ENCODE peak calls at places on chromosomes 7 and 10, in four cellular contexts. O is PC-3, Q is OCI-LY7, H is IMR-90. N is an unnamed sample.

GRCh38 chr7:101163281-101164070 is 1.9 kb downstream of the VGF start:
- DNase-seq in O (peak), Q (no peak), H (no peak), N (peak)

GRCh38 chr7:102450242-102450641 is 14.4 kb downstream of the ALKBH4 start:
- DNase-seq in O (peak), Q (peak), H (no peak), N (no peak)

GRCh38 chr10:11097686-11098085 is 80.0 kb downstream of the CELF2 start:
- DNase-seq in O (no peak), Q (no peak), H (no peak), N (no peak)

GRCh38 chr10:117246997-117247667 is 6.2 kb downstream of the SLC18A2 start:
- DNase-seq in O (no peak), Q (no peak), H (no peak), N (no peak)

GRCh38 chr7:36082216-36082615 is 70.8 kb upstream of the EEPD1 start:
- DNase-seq in O (no peak), Q (no peak), H (no peak), N (no peak)

GRCh38 chr10:70053212-70053895 is 708 bp downstream of the MACROH2A2 start:
- DNase-seq in O (peak), Q (no peak), H (no peak), N (peak)

GRCh38 chr7:140015471-140015970 is 47.2 kb downstream of the PARP12 start:
- DNase-seq in O (no peak), Q (no peak), H (no peak), N (no peak)

GRCh38 chr10:18980084-18980629 is 68.4 kb upstream of the MALRD1 start:
- DNase-seq in O (no peak), Q (no peak), H (no peak), N (no peak)

GRCh38 chr10:52979295-52980025 is 206.9 kb upstream of the MBL2 start:
- DNase-seq in O (no peak), Q (no peak), H (no peak), N (peak)

GRCh38 chr10:110610308-110610774 is 33.8 kb upstream of the RBM20 start:
- DNase-seq in O (peak), Q (peak), H (peak), N (peak)

GRCh38 chr7:5309146-5309545 is 26.4 kb downstream of the SLC29A4 start:
- DNase-seq in O (no peak), Q (no peak), H (no peak), N (no peak)

GRCh38 chr7:30182186-30182585 is 47.4 kb downstream of the MTURN start:
- DNase-seq in O (no peak), Q (no peak), H (no peak), N (no peak)

GRCh38 chr10:25304606-25305005 is 129.8 kb downstream of the GPR158 start:
- DNase-seq in O (peak), Q (no peak), H (no peak), N (no peak)

GRCh38 chr10:131946880-131947279 is 34.8 kb downstream of the BNIP3 start:
- DNase-seq in O (peak), Q (no peak), H (no peak), N (no peak)

GRCh38 chr10:114548662-114549061 is 109.4 kb downstream of the ABLIM1 start:
- DNase-seq in O (peak), Q (peak), H (peak), N (peak)

GRCh38 chr7:45178241-45179225 is 20.9 kb downstream of the RAMP3 start:
- DNase-seq in O (no peak), Q (peak), H (no peak), N (no peak)

GRCh38 chr10:75400769-75401568 is 595 bp downstream of the ZNF503 start:
- DNase-seq in O (peak), Q (no peak), H (peak), N (peak)

GRCh38 chr7:24137338-24137737 is 146.7 kb upstream of the NPY start:
- DNase-seq in O (no peak), Q (no peak), H (no peak), N (no peak)

GRCh38 chr10:52316005-52316404 is 1.9 kb downstream of the DKK1 start:
- DNase-seq in O (peak), Q (no peak), H (peak), N (no peak)

GRCh38 chr7:1691601-1692499 is 21.8 kb downstream of the ELFN1 start:
- DNase-seq in O (peak), Q (no peak), H (no peak), N (peak)

GRCh38 chr7:46616636-46617035 is 695.6 kb upstream of the IGFBP3 start:
- DNase-seq in O (peak), Q (no peak), H (peak), N (peak)

GRCh38 chr7:46625032-46625431 is 704.0 kb upstream of the IGFBP3 start:
- DNase-seq in O (no peak), Q (no peak), H (no peak), N (no peak)

DNA sequence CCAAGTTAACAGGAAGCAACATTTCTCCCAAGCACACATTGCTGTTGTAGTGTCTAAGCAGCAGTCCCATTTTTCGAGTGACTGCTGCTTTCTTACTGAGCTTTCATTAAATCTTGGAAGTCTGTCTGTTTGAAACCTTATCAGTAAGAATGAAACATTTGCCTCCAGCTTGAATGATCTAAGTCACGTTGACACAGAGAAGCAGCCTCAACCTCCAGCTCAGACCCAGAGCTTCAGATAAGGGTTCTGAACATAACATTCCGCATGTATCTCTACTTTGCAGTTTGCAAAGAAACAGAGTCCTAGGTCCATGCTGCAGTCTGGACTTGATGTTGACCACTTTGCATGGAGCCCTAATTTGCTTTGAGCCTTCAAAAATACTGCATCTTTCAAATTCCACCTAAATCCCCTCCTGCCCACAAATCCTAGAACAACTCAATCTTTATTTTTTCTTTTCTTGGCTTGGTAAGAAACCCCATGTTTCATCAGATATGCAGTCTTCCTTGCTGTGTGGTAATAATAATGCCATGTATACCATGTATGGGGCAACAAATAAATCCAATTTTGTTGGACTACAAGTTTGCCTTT is 698.7 kb upstream of the IGFBP3 start:
- DNase-seq in O (no peak), Q (no peak), H (no peak), N (no peak)
- H3K4me2 ChIP-seq in O (no peak), Q (no peak), H (no peak), N (no peak)

GRCh38 chr7:47988496-47989386 is 9.3 kb upstream of the HUS1 start:
- DNase-seq in O (peak), Q (peak), H (peak), N (no peak)

GRCh38 chr7:47991270-47991669 is 11.9 kb upstream of the HUS1 start:
- DNase-seq in O (no peak), Q (peak), H (no peak), N (no peak)

GRCh38 chr7:47991741-47992311 is 12.4 kb upstream of the HUS1 start:
- DNase-seq in O (peak), Q (peak), H (peak), N (peak)

GRCh38 chr7:47990592-47990991 is 11.2 kb upstream of the HUS1 start:
- DNase-seq in O (no peak), Q (no peak), H (no peak), N (no peak)

GRCh38 chr7:47992446-47992845 is 13.0 kb upstream of the HUS1 start:
- DNase-seq in O (no peak), Q (no peak), H (no peak), N (no peak)
- H3K4me3 ChIP-seq in O (no peak), Q (peak), H (no peak), N (no peak)

DNA sequence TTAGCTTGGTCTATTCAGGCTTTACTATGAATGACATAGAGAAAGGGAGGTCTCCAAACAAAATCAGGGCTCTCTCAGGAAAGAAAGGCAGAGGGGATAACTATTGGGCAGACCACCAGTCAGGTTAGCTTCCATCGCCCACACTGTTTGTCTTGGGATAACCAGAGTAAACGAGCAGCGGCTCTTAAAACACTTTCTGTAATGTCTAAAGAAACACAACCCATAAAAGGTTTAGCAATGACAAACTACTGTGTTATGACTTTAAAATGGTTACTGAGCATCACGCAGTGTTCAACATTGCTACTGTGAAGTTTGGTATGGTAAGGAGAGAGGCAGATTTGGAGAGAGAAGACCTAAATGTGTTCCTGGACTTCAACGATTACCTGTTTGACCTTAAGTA is 101.2 kb downstream of the EVX1 start:
- DNase-seq in O (no peak), Q (no peak), H (no peak), N (no peak)
- H3K27ac ChIP-seq in O (no peak), Q (no peak), H (no peak), N (no peak)

DNA sequence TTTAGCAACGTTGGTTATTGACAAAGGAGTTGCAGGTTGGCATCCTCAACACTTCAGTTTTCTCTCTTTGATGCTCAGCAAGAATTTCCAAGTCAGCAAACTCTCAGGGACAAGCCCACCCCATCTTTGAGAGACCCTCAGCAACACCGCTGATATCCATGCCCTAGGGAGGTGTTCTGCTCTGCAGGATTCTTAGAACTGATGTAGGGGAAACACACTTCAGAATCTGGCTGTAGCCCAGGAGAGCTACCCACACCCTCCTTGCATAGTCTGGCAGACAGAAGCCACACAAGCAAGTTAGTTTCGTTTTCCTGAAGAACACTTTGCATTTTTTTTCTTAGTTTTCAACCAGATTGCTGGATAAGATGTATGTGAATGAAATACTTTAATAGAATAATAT is 827 bp downstream of the SAMD9L start:
- DNase-seq in O (peak), Q (peak), H (peak), N (peak)
- H3K4me2 ChIP-seq in O (peak), Q (peak), H (peak), N (peak)

GRCh38 chr7:20778063-20778721 is 8.5 kb downstream of the SP8 start:
- DNase-seq in O (peak), Q (no peak), H (no peak), N (peak)
- H3K4me3 ChIP-seq in O (peak), Q (no peak), H (peak), N (peak)

DNA sequence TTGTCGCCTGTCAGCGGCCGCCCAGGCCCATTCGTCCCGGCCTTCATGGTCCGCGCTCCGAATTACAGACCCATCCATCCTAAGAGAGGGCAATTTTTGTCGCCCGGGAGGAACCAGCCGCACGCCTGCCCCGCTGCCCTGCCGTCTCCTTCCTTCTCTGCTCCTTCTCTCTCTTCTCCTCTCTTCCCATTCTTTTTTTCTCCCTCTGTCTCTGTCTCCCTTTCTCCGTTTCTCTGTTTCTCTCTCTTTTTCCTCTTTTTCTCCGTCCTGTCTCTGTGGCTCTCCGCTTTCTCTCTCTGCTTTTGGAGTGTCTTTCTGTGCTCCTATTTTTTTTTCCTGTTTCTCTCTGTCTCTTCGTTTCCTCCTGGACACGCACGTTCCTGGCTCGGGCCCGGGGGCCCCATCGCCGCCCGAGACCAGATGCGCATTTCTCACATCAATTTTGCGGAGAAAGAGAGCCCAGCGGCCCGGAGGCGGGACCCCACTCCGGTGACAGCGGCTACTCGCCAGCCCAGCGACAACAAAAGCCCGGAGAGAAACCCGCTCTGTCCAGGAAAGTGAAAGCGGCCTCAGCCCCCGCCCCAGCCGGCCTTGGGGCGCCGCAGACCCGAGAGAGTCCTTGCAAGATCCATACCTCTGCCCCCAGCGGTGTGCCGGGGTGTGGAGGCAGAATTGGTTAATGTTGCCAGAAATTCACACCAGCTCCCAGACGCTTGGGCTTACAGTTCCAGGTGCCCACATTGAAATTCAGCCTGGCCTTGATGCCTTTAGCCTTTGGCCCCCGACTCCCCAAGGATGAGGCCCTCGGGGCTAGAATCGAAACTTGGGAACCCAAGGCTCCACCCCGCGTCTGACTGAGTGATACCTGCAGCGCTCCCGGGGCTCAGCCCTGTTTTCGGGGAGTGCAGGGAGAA is 4.1 kb downstream of the LBX1 start:
- DNase-seq in O (no peak), Q (no peak), H (no peak), N (no peak)
- H3K27ac ChIP-seq in O (no peak), Q (no peak), H (no peak), N (no peak)

GRCh38 chr7:69962077-69962855 is 364.0 kb downstream of the AUTS2 start:
- DNase-seq in O (no peak), Q (no peak), H (no peak), N (no peak)
- H3K4me2 ChIP-seq in O (no peak), Q (peak), H (no peak), N (no peak)

DNA sequence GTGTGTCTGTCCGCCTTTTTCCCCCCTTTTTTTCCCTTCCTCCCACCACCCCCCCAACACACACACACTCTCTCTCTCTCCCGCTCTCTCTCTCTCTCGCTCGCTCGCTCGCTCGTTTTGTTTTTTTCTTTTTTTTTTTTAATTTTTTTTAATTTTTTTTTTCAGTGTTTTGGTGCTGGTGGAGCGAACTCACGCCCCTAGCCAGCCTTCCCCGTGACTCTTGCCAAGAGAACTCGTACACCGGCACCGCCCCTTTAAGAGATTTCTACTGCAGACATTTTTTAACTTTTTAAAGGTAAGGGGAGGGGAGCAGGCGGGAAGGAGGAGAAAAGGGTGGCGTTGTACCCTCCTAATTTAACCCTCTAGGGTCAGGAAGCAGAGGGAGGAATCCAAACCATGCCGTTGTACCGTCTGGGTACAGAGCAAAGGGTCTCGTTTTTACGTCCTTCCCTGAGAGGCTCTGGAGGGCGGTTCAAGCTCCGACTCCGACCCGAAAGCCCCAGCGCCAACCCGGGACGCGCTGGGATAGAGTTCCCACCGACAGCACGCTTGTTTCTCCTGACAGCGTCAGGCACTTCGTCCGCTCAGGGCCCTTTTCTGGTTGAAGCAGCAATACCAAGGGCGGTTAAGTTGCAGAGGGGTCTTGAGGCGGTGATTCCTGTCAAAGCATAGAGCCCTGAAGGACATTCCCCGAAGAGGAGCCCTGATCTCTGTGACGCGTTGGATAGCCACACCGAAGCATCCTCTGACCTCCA is 397 bp upstream of the HPSE2 start:
- DNase-seq in O (no peak), Q (no peak), H (no peak), N (no peak)
- H3K4me3 ChIP-seq in O (no peak), Q (no peak), H (no peak), N (no peak)

GRCh38 chr7:48031111-48031510 is 2.2 kb upstream of the SUN3 start:
- DNase-seq in O (no peak), Q (no peak), H (no peak), N (no peak)
- H3K27ac ChIP-seq in O (no peak), Q (no peak), H (no peak), N (no peak)

DNA sequence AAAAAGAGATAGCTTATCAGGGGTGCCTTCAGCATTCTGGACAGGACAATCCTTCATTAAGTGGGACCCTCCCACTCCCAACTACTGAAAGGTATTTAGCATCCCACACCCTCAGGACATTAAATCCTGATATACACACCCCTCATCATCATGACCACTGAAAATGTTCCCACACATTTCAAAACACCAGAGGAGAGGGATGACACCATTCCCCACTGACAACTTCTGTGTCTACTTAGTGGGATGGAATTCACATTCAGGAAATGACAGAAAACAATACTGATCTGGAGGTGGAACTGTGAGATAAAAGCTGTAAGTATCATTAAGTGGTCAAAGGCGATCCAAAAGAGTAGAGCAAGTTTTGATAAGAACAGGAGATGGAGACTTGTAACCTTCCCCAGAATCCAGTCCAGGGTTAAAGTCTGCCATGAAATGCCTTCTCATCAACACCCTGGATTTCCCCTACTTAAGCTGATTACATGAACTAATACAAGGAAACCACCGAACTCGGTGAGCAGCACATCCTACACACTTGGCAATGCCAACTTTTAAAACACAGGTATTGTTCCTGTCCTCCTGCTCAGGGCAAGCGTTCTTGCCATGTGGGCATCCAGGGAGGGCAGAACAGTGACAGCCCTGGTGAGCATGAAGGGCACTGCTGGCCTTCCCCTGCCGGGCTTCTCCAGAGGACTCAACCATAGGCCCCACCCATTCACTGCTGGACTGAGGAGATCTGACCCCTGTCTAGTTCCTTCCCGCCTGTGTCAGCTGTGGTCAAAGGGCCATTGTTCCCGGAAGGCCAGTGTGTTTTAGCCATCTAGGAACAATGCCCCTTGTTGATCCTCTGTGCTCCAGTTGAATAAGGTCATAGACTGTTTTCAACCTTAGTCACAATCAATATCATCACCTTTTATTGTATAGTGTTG is 85.0 kb downstream of the SGMS1 start:
- DNase-seq in O (no peak), Q (no peak), H (no peak), N (peak)
- H3K4me2 ChIP-seq in O (no peak), Q (no peak), H (no peak), N (no peak)